ENCODE peak calls at places on chromosomes 6 and 20, in ten cellular contexts. One of them, this sample, is unnamed.

GRCh38 chr6:741410-742339 is 48.7 kb upstream of the EXOC2 start:
- DNase-seq in cardiac muscle cell: no peak
- DNase-seq in stimulated activated CD4-positive, alpha-beta T cell treated with anti-CD3 and anti-CD28 coated beads, Interleukin-12 subunit alpha, Interleukin-12 subunit beta, amount 100 ng/mL, for 4 hours: no peak
- DNase-seq in OCI-LY7: no peak
- DNase-seq in NCI-H1417 treated with DMSO at 0.1 percent for 48 hours: no peak
- DNase-seq in CD4-positive, CD25-positive, alpha-beta regulatory T cell: no peak
- DNase-seq in A549: no peak
- DNase-seq in renal cortical epithelial cell: no peak
- DNase-seq in effector CD4-positive, alpha-beta T cell: no peak
- DNase-seq in EL: no peak
- DNase-seq in this sample: no peak

GRCh38 chr6:100806280-100806679 is 74.8 kb downstream of the ASCC3 start:
- DNase-seq in A549: no peak
- DNase-seq in stimulated activated CD4-positive, alpha-beta T cell treated with anti-CD3 and anti-CD28 coated beads, Interleukin-12 subunit alpha, Interleukin-12 subunit beta, amount 100 ng/mL, for 4 hours: no peak
- DNase-seq in CD4-positive, CD25-positive, alpha-beta regulatory T cell: no peak
- DNase-seq in cardiac muscle cell: no peak
- DNase-seq in OCI-LY7: no peak
- DNase-seq in NCI-H1417 treated with DMSO at 0.1 percent for 48 hours: no peak
- DNase-seq in effector CD4-positive, alpha-beta T cell: no peak
- DNase-seq in renal cortical epithelial cell: no peak
- DNase-seq in EL: no peak
- DNase-seq in this sample: no peak

GRCh38 chr6:134816780-134817179 is 133.1 kb downstream of the ALDH8A1 start:
- DNase-seq in cardiac muscle cell: no peak
- DNase-seq in OCI-LY7: no peak
- DNase-seq in CD4-positive, CD25-positive, alpha-beta regulatory T cell: no peak
- DNase-seq in NCI-H1417 treated with DMSO at 0.1 percent for 48 hours: no peak
- DNase-seq in renal cortical epithelial cell: peak
- DNase-seq in A549: no peak
- DNase-seq in EL: peak
- DNase-seq in stimulated activated CD4-positive, alpha-beta T cell treated with anti-CD3 and anti-CD28 coated beads, Interleukin-12 subunit alpha, Interleukin-12 subunit beta, amount 100 ng/mL, for 4 hours: no peak
- DNase-seq in effector CD4-positive, alpha-beta T cell: no peak
- DNase-seq in this sample: no peak

GRCh38 chr20:2697768-2698167 is 5.2 kb downstream of the EBF4 start:
- DNase-seq in renal cortical epithelial cell: no peak
- DNase-seq in EL: no peak
- DNase-seq in CD4-positive, CD25-positive, alpha-beta regulatory T cell: no peak
- DNase-seq in OCI-LY7: no peak
- DNase-seq in NCI-H1417 treated with DMSO at 0.1 percent for 48 hours: no peak
- DNase-seq in cardiac muscle cell: no peak
- DNase-seq in A549: no peak
- DNase-seq in stimulated activated CD4-positive, alpha-beta T cell treated with anti-CD3 and anti-CD28 coated beads, Interleukin-12 subunit alpha, Interleukin-12 subunit beta, amount 100 ng/mL, for 4 hours: no peak
- DNase-seq in effector CD4-positive, alpha-beta T cell: no peak
- DNase-seq in this sample: no peak

GRCh38 chr6:21402368-21402767 is 191.2 kb upstream of the SOX4 start:
- DNase-seq in EL: peak
- DNase-seq in effector CD4-positive, alpha-beta T cell: no peak
- DNase-seq in A549: no peak
- DNase-seq in OCI-LY7: no peak
- DNase-seq in CD4-positive, CD25-positive, alpha-beta regulatory T cell: no peak
- DNase-seq in stimulated activated CD4-positive, alpha-beta T cell treated with anti-CD3 and anti-CD28 coated beads, Interleukin-12 subunit alpha, Interleukin-12 subunit beta, amount 100 ng/mL, for 4 hours: no peak
- DNase-seq in NCI-H1417 treated with DMSO at 0.1 percent for 48 hours: no peak
- DNase-seq in cardiac muscle cell: no peak
- DNase-seq in renal cortical epithelial cell: peak
- DNase-seq in this sample: no peak

GRCh38 chr20:42763015-42763414 is 426.7 kb downstream of the PTPRT start:
- DNase-seq in A549: no peak
- DNase-seq in OCI-LY7: no peak
- DNase-seq in effector CD4-positive, alpha-beta T cell: no peak
- DNase-seq in CD4-positive, CD25-positive, alpha-beta regulatory T cell: no peak
- DNase-seq in stimulated activated CD4-positive, alpha-beta T cell treated with anti-CD3 and anti-CD28 coated beads, Interleukin-12 subunit alpha, Interleukin-12 subunit beta, amount 100 ng/mL, for 4 hours: no peak
- DNase-seq in cardiac muscle cell: no peak
- DNase-seq in renal cortical epithelial cell: no peak
- DNase-seq in NCI-H1417 treated with DMSO at 0.1 percent for 48 hours: no peak
- DNase-seq in EL: no peak
- DNase-seq in this sample: no peak

GRCh38 chr20:36646678-36647077 is 682 bp upstream of the SLA2 start:
- DNase-seq in EL: no peak
- DNase-seq in renal cortical epithelial cell: no peak
- DNase-seq in cardiac muscle cell: no peak
- DNase-seq in CD4-positive, CD25-positive, alpha-beta regulatory T cell: no peak
- DNase-seq in NCI-H1417 treated with DMSO at 0.1 percent for 48 hours: no peak
- DNase-seq in OCI-LY7: no peak
- DNase-seq in A549: no peak
- DNase-seq in stimulated activated CD4-positive, alpha-beta T cell treated with anti-CD3 and anti-CD28 coated beads, Interleukin-12 subunit alpha, Interleukin-12 subunit beta, amount 100 ng/mL, for 4 hours: no peak
- DNase-seq in effector CD4-positive, alpha-beta T cell: no peak
- DNase-seq in this sample: no peak

GRCh38 chr6:48567016-48567415 is 456.0 kb upstream of the PTCHD4 start:
- DNase-seq in EL: peak
- DNase-seq in effector CD4-positive, alpha-beta T cell: no peak
- DNase-seq in stimulated activated CD4-positive, alpha-beta T cell treated with anti-CD3 and anti-CD28 coated beads, Interleukin-12 subunit alpha, Interleukin-12 subunit beta, amount 100 ng/mL, for 4 hours: no peak
- DNase-seq in OCI-LY7: no peak
- DNase-seq in cardiac muscle cell: no peak
- DNase-seq in NCI-H1417 treated with DMSO at 0.1 percent for 48 hours: no peak
- DNase-seq in CD4-positive, CD25-positive, alpha-beta regulatory T cell: no peak
- DNase-seq in renal cortical epithelial cell: peak
- DNase-seq in A549: no peak
- DNase-seq in this sample: no peak

GRCh38 chr20:35334511-35335101 is 42.4 kb upstream of the FAM83C start:
- DNase-seq in renal cortical epithelial cell: no peak
- DNase-seq in CD4-positive, CD25-positive, alpha-beta regulatory T cell: no peak
- DNase-seq in NCI-H1417 treated with DMSO at 0.1 percent for 48 hours: no peak
- DNase-seq in effector CD4-positive, alpha-beta T cell: no peak
- DNase-seq in EL: no peak
- DNase-seq in A549: no peak
- DNase-seq in stimulated activated CD4-positive, alpha-beta T cell treated with anti-CD3 and anti-CD28 coated beads, Interleukin-12 subunit alpha, Interleukin-12 subunit beta, amount 100 ng/mL, for 4 hours: no peak
- DNase-seq in cardiac muscle cell: no peak
- DNase-seq in OCI-LY7: no peak
- DNase-seq in this sample: no peak

GRCh38 chr6:87182321-87182720 is 27.0 kb downstream of the ZNF292 start:
- DNase-seq in cardiac muscle cell: no peak
- DNase-seq in OCI-LY7: no peak
- DNase-seq in effector CD4-positive, alpha-beta T cell: no peak
- DNase-seq in EL: no peak
- DNase-seq in A549: no peak
- DNase-seq in stimulated activated CD4-positive, alpha-beta T cell treated with anti-CD3 and anti-CD28 coated beads, Interleukin-12 subunit alpha, Interleukin-12 subunit beta, amount 100 ng/mL, for 4 hours: no peak
- DNase-seq in CD4-positive, CD25-positive, alpha-beta regulatory T cell: no peak
- DNase-seq in NCI-H1417 treated with DMSO at 0.1 percent for 48 hours: no peak
- DNase-seq in renal cortical epithelial cell: no peak
- DNase-seq in this sample: no peak

GRCh38 chr20:63014710-63015109 is 7.9 kb upstream of the BHLHE23 start:
- DNase-seq in CD4-positive, CD25-positive, alpha-beta regulatory T cell: no peak
- DNase-seq in NCI-H1417 treated with DMSO at 0.1 percent for 48 hours: no peak
- DNase-seq in stimulated activated CD4-positive, alpha-beta T cell treated with anti-CD3 and anti-CD28 coated beads, Interleukin-12 subunit alpha, Interleukin-12 subunit beta, amount 100 ng/mL, for 4 hours: no peak
- DNase-seq in renal cortical epithelial cell: no peak
- DNase-seq in A549: no peak
- DNase-seq in EL: no peak
- DNase-seq in OCI-LY7: no peak
- DNase-seq in effector CD4-positive, alpha-beta T cell: no peak
- DNase-seq in cardiac muscle cell: no peak
- DNase-seq in this sample: no peak

GRCh38 chr20:24160563-24161355 is 172.2 kb upstream of the GGTLC1 start:
- DNase-seq in A549: peak
- DNase-seq in cardiac muscle cell: peak
- DNase-seq in EL: peak
- DNase-seq in NCI-H1417 treated with DMSO at 0.1 percent for 48 hours: no peak
- DNase-seq in CD4-positive, CD25-positive, alpha-beta regulatory T cell: no peak
- DNase-seq in effector CD4-positive, alpha-beta T cell: no peak
- DNase-seq in renal cortical epithelial cell: peak
- DNase-seq in stimulated activated CD4-positive, alpha-beta T cell treated with anti-CD3 and anti-CD28 coated beads, Interleukin-12 subunit alpha, Interleukin-12 subunit beta, amount 100 ng/mL, for 4 hours: no peak
- DNase-seq in OCI-LY7: peak
- DNase-seq in this sample: peak

GRCh38 chr20:59159091-59159821 is 4.4 kb upstream of the ZNF831 start:
- DNase-seq in OCI-LY7: no peak
- DNase-seq in EL: no peak
- DNase-seq in NCI-H1417 treated with DMSO at 0.1 percent for 48 hours: no peak
- DNase-seq in cardiac muscle cell: peak
- DNase-seq in stimulated activated CD4-positive, alpha-beta T cell treated with anti-CD3 and anti-CD28 coated beads, Interleukin-12 subunit alpha, Interleukin-12 subunit beta, amount 100 ng/mL, for 4 hours: no peak
- DNase-seq in effector CD4-positive, alpha-beta T cell: peak
- DNase-seq in CD4-positive, CD25-positive, alpha-beta regulatory T cell: peak
- DNase-seq in A549: no peak
- DNase-seq in renal cortical epithelial cell: no peak
- DNase-seq in this sample: no peak

GRCh38 chr20:51624157-51624731 is 81.7 kb upstream of the NFATC2 start:
- DNase-seq in renal cortical epithelial cell: peak
- DNase-seq in effector CD4-positive, alpha-beta T cell: peak
- DNase-seq in OCI-LY7: peak
- DNase-seq in CD4-positive, CD25-positive, alpha-beta regulatory T cell: peak
- DNase-seq in stimulated activated CD4-positive, alpha-beta T cell treated with anti-CD3 and anti-CD28 coated beads, Interleukin-12 subunit alpha, Interleukin-12 subunit beta, amount 100 ng/mL, for 4 hours: peak
- DNase-seq in EL: peak
- DNase-seq in cardiac muscle cell: peak
- DNase-seq in NCI-H1417 treated with DMSO at 0.1 percent for 48 hours: no peak
- DNase-seq in A549: peak
- DNase-seq in this sample: peak

GRCh38 chr6:13397359-13398080 is 69.2 kb upstream of the TBC1D7 start:
- DNase-seq in cardiac muscle cell: no peak
- DNase-seq in A549: peak
- DNase-seq in NCI-H1417 treated with DMSO at 0.1 percent for 48 hours: no peak
- DNase-seq in effector CD4-positive, alpha-beta T cell: no peak
- DNase-seq in EL: no peak
- DNase-seq in OCI-LY7: peak
- DNase-seq in CD4-positive, CD25-positive, alpha-beta regulatory T cell: no peak
- DNase-seq in stimulated activated CD4-positive, alpha-beta T cell treated with anti-CD3 and anti-CD28 coated beads, Interleukin-12 subunit alpha, Interleukin-12 subunit beta, amount 100 ng/mL, for 4 hours: no peak
- DNase-seq in renal cortical epithelial cell: no peak
- DNase-seq in this sample: peak

GRCh38 chr20:31936430-31936829 is 15.4 kb downstream of the PDRG1 start:
- DNase-seq in EL: no peak
- DNase-seq in OCI-LY7: no peak
- DNase-seq in CD4-positive, CD25-positive, alpha-beta regulatory T cell: no peak
- DNase-seq in stimulated activated CD4-positive, alpha-beta T cell treated with anti-CD3 and anti-CD28 coated beads, Interleukin-12 subunit alpha, Interleukin-12 subunit beta, amount 100 ng/mL, for 4 hours: no peak
- DNase-seq in A549: no peak
- DNase-seq in renal cortical epithelial cell: no peak
- DNase-seq in cardiac muscle cell: no peak
- DNase-seq in NCI-H1417 treated with DMSO at 0.1 percent for 48 hours: no peak
- DNase-seq in effector CD4-positive, alpha-beta T cell: no peak
- DNase-seq in this sample: no peak

GRCh38 chr6:105179244-105180065 is at the start of gene POPDC3:
- DNase-seq in CD4-positive, CD25-positive, alpha-beta regulatory T cell: no peak
- DNase-seq in stimulated activated CD4-positive, alpha-beta T cell treated with anti-CD3 and anti-CD28 coated beads, Interleukin-12 subunit alpha, Interleukin-12 subunit beta, amount 100 ng/mL, for 4 hours: no peak
- DNase-seq in OCI-LY7: no peak
- DNase-seq in cardiac muscle cell: peak
- DNase-seq in EL: peak
- DNase-seq in effector CD4-positive, alpha-beta T cell: no peak
- DNase-seq in renal cortical epithelial cell: no peak
- DNase-seq in A549: peak
- DNase-seq in NCI-H1417 treated with DMSO at 0.1 percent for 48 hours: no peak
- DNase-seq in this sample: peak

GRCh38 chr6:137867685-137868509 is 838 bp downstream of the TNFAIP3 start:
- DNase-seq in A549: no peak
- DNase-seq in EL: peak
- DNase-seq in OCI-LY7: peak
- DNase-seq in renal cortical epithelial cell: no peak
- DNase-seq in cardiac muscle cell: peak
- DNase-seq in effector CD4-positive, alpha-beta T cell: peak
- DNase-seq in NCI-H1417 treated with DMSO at 0.1 percent for 48 hours: no peak
- DNase-seq in CD4-positive, CD25-positive, alpha-beta regulatory T cell: no peak
- DNase-seq in stimulated activated CD4-positive, alpha-beta T cell treated with anti-CD3 and anti-CD28 coated beads, Interleukin-12 subunit alpha, Interleukin-12 subunit beta, amount 100 ng/mL, for 4 hours: no peak
- DNase-seq in this sample: peak

GRCh38 chr6:117536317-117536716 is 53.8 kb downstream of the DCBLD1 start:
- DNase-seq in renal cortical epithelial cell: no peak
- DNase-seq in EL: no peak
- DNase-seq in OCI-LY7: no peak
- DNase-seq in effector CD4-positive, alpha-beta T cell: no peak
- DNase-seq in stimulated activated CD4-positive, alpha-beta T cell treated with anti-CD3 and anti-CD28 coated beads, Interleukin-12 subunit alpha, Interleukin-12 subunit beta, amount 100 ng/mL, for 4 hours: no peak
- DNase-seq in cardiac muscle cell: no peak
- DNase-seq in CD4-positive, CD25-positive, alpha-beta regulatory T cell: no peak
- DNase-seq in NCI-H1417 treated with DMSO at 0.1 percent for 48 hours: no peak
- DNase-seq in A549: no peak
- DNase-seq in this sample: no peak

GRCh38 chr6:122676146-122676545 is 65.9 kb downstream of the PKIB start:
- DNase-seq in CD4-positive, CD25-positive, alpha-beta regulatory T cell: no peak
- DNase-seq in effector CD4-positive, alpha-beta T cell: no peak
- DNase-seq in cardiac muscle cell: no peak
- DNase-seq in EL: no peak
- DNase-seq in OCI-LY7: no peak
- DNase-seq in renal cortical epithelial cell: no peak
- DNase-seq in stimulated activated CD4-positive, alpha-beta T cell treated with anti-CD3 and anti-CD28 coated beads, Interleukin-12 subunit alpha, Interleukin-12 subunit beta, amount 100 ng/mL, for 4 hours: no peak
- DNase-seq in NCI-H1417 treated with DMSO at 0.1 percent for 48 hours: no peak
- DNase-seq in A549: no peak
- DNase-seq in this sample: no peak

GRCh38 chr6:130529569-130530149 is 163.8 kb downstream of the TMEM200A start:
- DNase-seq in renal cortical epithelial cell: peak
- DNase-seq in cardiac muscle cell: no peak
- DNase-seq in CD4-positive, CD25-positive, alpha-beta regulatory T cell: no peak
- DNase-seq in stimulated activated CD4-positive, alpha-beta T cell treated with anti-CD3 and anti-CD28 coated beads, Interleukin-12 subunit alpha, Interleukin-12 subunit beta, amount 100 ng/mL, for 4 hours: no peak
- DNase-seq in NCI-H1417 treated with DMSO at 0.1 percent for 48 hours: no peak
- DNase-seq in OCI-LY7: no peak
- DNase-seq in A549: no peak
- DNase-seq in effector CD4-positive, alpha-beta T cell: no peak
- DNase-seq in EL: no peak
- DNase-seq in this sample: peak

GRCh38 chr20:41169184-41169690 is 31.9 kb downstream of the PLCG1 start:
- DNase-seq in NCI-H1417 treated with DMSO at 0.1 percent for 48 hours: no peak
- DNase-seq in A549: no peak
- DNase-seq in renal cortical epithelial cell: no peak
- DNase-seq in cardiac muscle cell: no peak
- DNase-seq in OCI-LY7: no peak
- DNase-seq in stimulated activated CD4-positive, alpha-beta T cell treated with anti-CD3 and anti-CD28 coated beads, Interleukin-12 subunit alpha, Interleukin-12 subunit beta, amount 100 ng/mL, for 4 hours: no peak
- DNase-seq in EL: no peak
- DNase-seq in CD4-positive, CD25-positive, alpha-beta regulatory T cell: no peak
- DNase-seq in effector CD4-positive, alpha-beta T cell: no peak
- DNase-seq in this sample: no peak

GRCh38 chr6:36444470-36444869 is 1.7 kb downstream of the KCTD20 start:
- DNase-seq in renal cortical epithelial cell: peak
- DNase-seq in OCI-LY7: no peak
- DNase-seq in cardiac muscle cell: no peak
- DNase-seq in EL: peak
- DNase-seq in A549: no peak
- DNase-seq in CD4-positive, CD25-positive, alpha-beta regulatory T cell: no peak
- DNase-seq in effector CD4-positive, alpha-beta T cell: no peak
- DNase-seq in NCI-H1417 treated with DMSO at 0.1 percent for 48 hours: no peak
- DNase-seq in stimulated activated CD4-positive, alpha-beta T cell treated with anti-CD3 and anti-CD28 coated beads, Interleukin-12 subunit alpha, Interleukin-12 subunit beta, amount 100 ng/mL, for 4 hours: no peak
- DNase-seq in this sample: no peak

This sample was measured in MM.1S.